ENCODE peak calls at places on chromosomes 13 and 19, in ten cellular contexts. X, O, V, E, K, A, Q, P, T and R are unnamed samples.

GRCh38 chr13:74554581-74555290 is 420.5 kb upstream of the KLF12 start:
- DNase-seq in O (no peak), T (no peak), E (no peak), V (no peak), Q (no peak), K (no peak), A (no peak), P (no peak), X (no peak), R (no peak)

GRCh38 chr13:28375250-28375930 is 119.5 kb downstream of the FLT1 start:
- DNase-seq in E (no peak), X (no peak), T (no peak), Q (no peak), O (no peak), P (no peak), A (no peak), K (no peak), V (no peak), R (no peak)

GRCh38 chr13:50230365-50230978 is 215.2 kb downstream of the KCNRG start:
- DNase-seq in E (no peak), V (no peak), K (peak), X (no peak), Q (no peak), T (no peak), O (no peak), A (peak), P (no peak), R (no peak)

GRCh38 chr19:33133438-33134031 is 1.6 kb downstream of the WDR88 start:
- DNase-seq in P (no peak), K (peak), Q (no peak), T (no peak), O (no peak), V (no peak), X (no peak), E (no peak), A (no peak), R (no peak)

GRCh38 chr19:15479391-15480345 is at the start of gene PGLYRP2:
- DNase-seq in P (no peak), A (no peak), Q (peak), K (no peak), T (no peak), O (no peak), X (no peak), V (no peak), E (no peak), R (no peak)

GRCh38 chr19:52535831-52536800 is 8.6 kb downstream of the ZNF808 start:
- DNase-seq in V (peak), K (peak), P (peak), O (peak), Q (peak), T (peak), A (peak), E (peak), X (no peak), R (peak)

GRCh38 chr19:18397242-18398202 is at the start of gene LRRC25:
- DNase-seq in Q (peak), P (no peak), V (peak), A (no peak), T (no peak), X (no peak), E (no peak), K (no peak), O (no peak), R (peak)

GRCh38 chr19:2711175-2711936 is 8.9 kb upstream of the GNG7 start:
- DNase-seq in V (no peak), X (no peak), P (no peak), A (peak), K (peak), T (no peak), Q (no peak), O (no peak), E (no peak), R (no peak)

GRCh38 chr19:46629546-46630025 is 4.7 kb upstream of the PTGIR start:
- DNase-seq in K (no peak), Q (no peak), T (no peak), A (no peak), E (no peak), P (no peak), O (no peak), X (no peak), V (no peak), R (no peak)

GRCh38 chr13:41652735-41653361 is 195.5 kb downstream of the RGCC start:
- DNase-seq in P (peak), T (no peak), O (no peak), V (no peak), X (no peak), Q (no peak), E (no peak), K (peak), A (peak), R (no peak)

GRCh38 chr13:56713656-56714055 is 427.1 kb upstream of the PRR20A start:
- DNase-seq in T (no peak), E (no peak), X (no peak), O (no peak), P (no peak), Q (no peak), V (no peak), A (no peak), K (no peak), R (no peak)

GRCh38 chr19:51687791-51688664 is 5.1 kb upstream of the SPACA6 start:
- DNase-seq in E (no peak), A (peak), V (peak), O (no peak), Q (peak), P (no peak), K (peak), T (no peak), X (no peak), R (peak)

GRCh38 chr13:112444001-112444311 is 67.8 kb downstream of the SPACA7 start:
- DNase-seq in E (peak), O (no peak), K (peak), V (peak), P (peak), A (peak), X (peak), T (peak), Q (peak), R (peak)

GRCh38 chr13:46164661-46165060 is 17.3 kb downstream of the LCP1 start:
- DNase-seq in X (no peak), P (no peak), Q (no peak), T (no peak), O (no peak), A (no peak), E (no peak), K (no peak), V (no peak), R (no peak)

GRCh38 chr13:106182404-106182803 is 353.1 kb downstream of the EFNB2 start:
- DNase-seq in A (peak), K (peak), T (no peak), Q (no peak), X (no peak), V (no peak), O (no peak), P (no peak), E (no peak), R (no peak)

GRCh38 chr13:99419591-99420243 is 81.6 kb upstream of the TM9SF2 start:
- DNase-seq in O (no peak), Q (no peak), V (no peak), E (no peak), T (no peak), K (no peak), X (no peak), A (no peak), P (no peak), R (no peak)

GRCh38 chr19:38464421-38465082 is 31.1 kb downstream of the RYR1 start:
- DNase-seq in Q (no peak), X (no peak), V (no peak), E (no peak), A (no peak), K (no peak), O (no peak), P (no peak), T (no peak), R (no peak)

GRCh38 chr13:105202384-105202783 is 1333.1 kb downstream of the EFNB2 start:
- DNase-seq in O (no peak), A (peak), T (no peak), K (peak), P (no peak), V (no peak), Q (no peak), E (no peak), X (no peak), R (no peak)

GRCh38 chr19:43316591-43317319 is 36.7 kb upstream of the CD177 start:
- DNase-seq in P (peak), O (no peak), Q (no peak), T (no peak), A (peak), V (no peak), X (peak), K (no peak), E (no peak), R (no peak)

GRCh38 chr19:30083125-30083681 is 141.2 kb downstream of the URI1 start:
- DNase-seq in V (no peak), E (no peak), P (no peak), Q (no peak), A (no peak), O (no peak), X (no peak), K (no peak), T (peak), R (no peak)

GRCh38 chr13:51331354-51331861 is 8.1 kb upstream of the SERPINE3 start:
- DNase-seq in K (no peak), A (no peak), O (peak), X (no peak), Q (no peak), V (no peak), E (no peak), T (no peak), P (no peak), R (no peak)

GRCh38 chr19:32404213-32404938 is 1.2 kb upstream of the DPY19L3 start:
- DNase-seq in E (no peak), A (no peak), O (no peak), K (no peak), Q (no peak), V (no peak), X (no peak), P (no peak), T (no peak), R (no peak)

GRCh38 chr13:24615114-24615513 is 65.1 kb upstream of the ATP12A start:
- DNase-seq in K (no peak), O (no peak), X (no peak), V (no peak), A (no peak), T (no peak), E (no peak), Q (no peak), P (no peak), R (no peak)

GRCh38 chr13:45051315-45051714 is 62.0 kb downstream of the GPALPP1 start:
- DNase-seq in E (no peak), O (no peak), T (no peak), K (no peak), X (no peak), V (no peak), A (no peak), P (no peak), Q (no peak), R (no peak)

GRCh38 chr13:110475117-110475516 is 86.4 kb downstream of the RAB20 start:
- DNase-seq in Q (no peak), V (no peak), X (no peak), T (no peak), P (no peak), K (no peak), O (no peak), E (no peak), A (no peak), R (no peak)

GRCh38 chr13:111325941-111326620 is 5.6 kb downstream of the TEX29 start:
- DNase-seq in E (no peak), V (peak), K (no peak), X (no peak), O (no peak), T (no peak), Q (no peak), A (no peak), P (no peak), R (peak)

GRCh38 chr13:98228661-98229349 is 51.7 kb upstream of the RNF113B start:
- DNase-seq in T (no peak), K (no peak), V (no peak), A (peak), X (no peak), P (no peak), O (no peak), E (no peak), Q (no peak), R (no peak)

GRCh38 chr19:30556230-30556711 is 184.1 kb downstream of the ZNF536 start:
- DNase-seq in A (no peak), T (no peak), O (no peak), V (peak), X (no peak), Q (no peak), E (no peak), P (no peak), K (no peak), R (no peak)

GRCh38 chr13:87259479-87260083 is 411.6 kb upstream of the SLITRK5 start:
- DNase-seq in X (no peak), T (no peak), E (no peak), K (no peak), Q (no peak), V (no peak), O (no peak), P (peak), A (no peak), R (no peak)

GRCh38 chr13:50238922-50239321 is 223.7 kb downstream of the KCNRG start:
- DNase-seq in K (no peak), E (no peak), P (no peak), O (no peak), V (no peak), T (no peak), X (no peak), Q (no peak), A (no peak), R (no peak)

GRCh38 chr19:48969276-48970138 is 4.4 kb downstream of the FTL start:
- DNase-seq in X (no peak), K (no peak), O (no peak), V (no peak), P (no peak), A (no peak), T (no peak), E (no peak), Q (no peak), R (no peak)

GRCh38 chr19:54325194-54325621 is 12.2 kb upstream of the LILRA5 start:
- DNase-seq in A (peak), E (no peak), O (no peak), T (no peak), K (peak), P (peak), V (no peak), Q (no peak), X (peak), R (no peak)

GRCh38 chr19:35780717-35781116 is 5.4 kb downstream of the ARHGAP33 start:
- DNase-seq in Q (no peak), P (no peak), V (no peak), X (no peak), E (no peak), A (no peak), T (no peak), O (no peak), K (no peak), R (no peak)

GRCh38 chr13:51437550-51438127 is 15.2 kb downstream of the INTS6 start:
- DNase-seq in E (no peak), O (no peak), T (no peak), P (no peak), V (no peak), K (no peak), Q (no peak), A (no peak), X (no peak), R (no peak)

GRCh38 chr13:32821149-32821688 is 195.0 kb upstream of the KL start:
- DNase-seq in E (no peak), T (no peak), A (no peak), K (no peak), V (no peak), P (no peak), X (no peak), O (no peak), Q (no peak), R (no peak)

GRCh38 chr19:53158119-53158656 is 665 bp downstream of the ZNF347 start:
- DNase-seq in A (peak), O (no peak), K (peak), Q (peak), E (peak), X (no peak), T (peak), P (peak), V (peak), R (peak)

GRCh38 chr13:27199691-27200090 is 28.1 kb upstream of the USP12 start:
- DNase-seq in Q (no peak), E (no peak), K (no peak), T (no peak), A (no peak), P (no peak), V (no peak), X (no peak), O (no peak), R (no peak)

GRCh38 chr13:27200413-27201066 is 28.9 kb upstream of the USP12 start:
- DNase-seq in V (no peak), X (no peak), P (no peak), O (no peak), T (no peak), E (no peak), A (no peak), Q (no peak), K (no peak), R (no peak)

GRCh38 chr13:27201661-27202060 is 30.1 kb upstream of the USP12 start:
- DNase-seq in E (no peak), P (no peak), X (no peak), A (peak), T (no peak), K (no peak), O (no peak), Q (no peak), V (no peak), R (no peak)

GRCh38 chr13:27203186-27203585 is 31.6 kb upstream of the USP12 start:
- DNase-seq in Q (no peak), A (no peak), T (no peak), K (no peak), X (no peak), V (no peak), P (no peak), E (no peak), O (no peak), R (no peak)

DNA sequence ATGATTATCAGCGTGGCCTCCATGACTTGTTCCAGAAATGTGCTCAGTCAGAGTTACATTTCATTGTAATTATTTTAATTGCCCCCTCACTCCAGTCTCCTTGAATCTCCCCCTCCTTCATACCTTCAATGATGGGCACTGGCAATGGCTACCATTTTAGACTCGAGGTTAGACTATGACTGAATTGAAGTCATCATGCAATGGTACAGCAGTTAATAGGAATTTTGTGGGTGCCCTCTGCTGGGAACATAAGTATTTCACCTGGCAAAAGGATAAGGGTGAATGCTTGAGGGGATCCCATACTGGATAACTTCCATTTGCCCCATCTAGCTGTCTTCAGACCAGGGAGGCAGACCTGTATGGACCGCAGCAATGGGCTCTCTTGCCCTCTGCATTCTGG is 32.2 kb upstream of the USP12 start:
- DNase-seq in O (no peak), P (no peak), T (no peak), A (peak), E (no peak), X (no peak), V (no peak), Q (no peak), K (no peak), R (no peak)
- TF ChIP-seq CTCF in O (no peak), P (no peak), T (no peak), A (peak), E (no peak), X (peak), V (peak), Q (peak), K (no peak), R (no peak)

GRCh38 chr13:23514076-23514475 is 56.1 kb upstream of the TNFRSF19 start:
- DNase-seq in X (no peak), E (no peak), O (no peak), A (no peak), P (no peak), Q (no peak), V (no peak), K (no peak), T (no peak), R (no peak)

GRCh38 chr13:23513460-23513859 is 56.8 kb upstream of the TNFRSF19 start:
- DNase-seq in P (no peak), T (no peak), O (no peak), V (no peak), Q (no peak), X (no peak), E (no peak), A (no peak), K (no peak), R (no peak)

GRCh38 chr13:23515116-23515515 is 55.1 kb upstream of the TNFRSF19 start:
- DNase-seq in K (no peak), Q (no peak), E (no peak), O (no peak), X (no peak), P (no peak), A (no peak), T (no peak), V (no peak), R (no peak)

GRCh38 chr13:23510979-23511735 is 59.1 kb upstream of the TNFRSF19 start:
- DNase-seq in P (no peak), V (no peak), A (peak), T (no peak), X (no peak), O (peak), E (no peak), Q (no peak), K (peak), R (no peak)

GRCh38 chr13:23512762-23513395 is 57.3 kb upstream of the TNFRSF19 start:
- DNase-seq in P (no peak), V (no peak), X (no peak), K (no peak), O (no peak), Q (no peak), E (no peak), A (no peak), T (no peak), R (no peak)
- TF ChIP-seq CTCF in P (peak), V (no peak), X (peak), K (no peak), O (no peak), Q (no peak), E (peak), A (peak), T (no peak), R (no peak)

GRCh38 chr19:41161903-41162302 is 31.1 kb upstream of the CYP2S1 start:
- DNase-seq in K (no peak), A (no peak), P (no peak), O (no peak), V (no peak), T (no peak), Q (no peak), E (no peak), X (no peak), R (no peak)
- TF ChIP-seq CTCF in K (peak), A (no peak), P (no peak), O (no peak), V (no peak), T (no peak), Q (no peak), E (no peak), X (no peak), R (no peak)

DNA sequence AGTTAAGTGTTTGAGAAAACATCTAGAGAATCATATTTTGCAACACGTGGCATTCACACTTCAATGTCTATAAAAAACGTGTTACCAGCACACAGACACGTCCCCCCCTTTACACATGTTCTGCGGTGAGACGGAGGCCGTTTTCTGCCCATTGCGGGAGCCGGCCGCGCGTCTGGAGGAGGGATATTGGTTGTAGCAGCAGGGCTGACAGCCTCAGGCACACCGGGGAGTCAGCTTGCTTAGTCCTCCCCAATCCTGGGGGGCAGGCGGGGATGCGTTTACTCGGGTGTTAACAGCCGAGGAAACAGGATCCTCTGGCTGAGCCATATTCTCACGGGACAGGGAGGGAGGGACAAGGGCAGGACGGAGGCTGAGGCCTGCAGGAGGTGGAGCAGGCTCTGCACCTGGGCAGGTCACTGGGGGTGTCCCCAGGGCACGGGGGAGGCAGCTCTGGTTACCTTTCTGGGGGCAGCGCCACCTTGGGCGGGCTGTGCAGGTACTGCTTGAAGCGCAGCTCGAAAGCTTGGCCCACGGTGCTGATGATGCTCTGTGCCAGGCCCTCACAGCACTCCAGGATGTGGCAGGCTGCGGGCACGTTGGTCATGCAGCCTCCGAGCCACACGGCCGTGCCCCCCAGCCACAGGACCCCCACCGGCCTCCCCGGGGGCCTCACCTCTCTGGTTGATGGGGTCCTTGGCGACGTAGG is 25.0 kb downstream of the SHC2 start:
- DNase-seq in P (no peak), T (no peak), O (no peak), X (no peak), A (no peak), V (no peak), E (no peak), Q (no peak), K (no peak), R (no peak)
- TF ChIP-seq CTCF in P (no peak), T (no peak), O (no peak), X (no peak), A (no peak), V (no peak), E (no peak), Q (no peak), K (no peak), R (no peak)

DNA sequence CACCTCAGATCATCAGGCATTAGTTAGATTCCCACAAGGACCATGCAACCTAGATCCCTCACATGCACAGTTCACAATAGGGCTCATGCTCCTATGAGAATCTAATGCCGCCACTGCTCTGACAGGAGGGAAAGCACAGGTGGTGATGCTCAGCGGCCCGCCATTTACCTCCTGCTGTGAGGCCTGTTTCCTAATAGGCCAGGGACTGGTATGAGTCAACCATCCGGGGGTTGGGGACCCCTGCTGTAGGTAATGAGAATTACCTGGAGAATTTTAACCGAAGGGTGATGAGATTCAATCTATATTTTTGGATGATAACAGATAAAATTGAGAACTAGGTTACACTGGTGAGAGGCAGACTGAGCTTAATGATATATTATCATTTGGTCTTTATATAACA is 101.4 kb downstream of the LACC1 start:
- DNase-seq in K (no peak), O (no peak), A (no peak), X (no peak), Q (no peak), V (no peak), T (no peak), E (no peak), P (no peak), R (no peak)
- TF ChIP-seq CTCF in K (no peak), O (peak), A (no peak), X (no peak), Q (no peak), V (no peak), T (no peak), E (no peak), P (peak), R (no peak)

GRCh38 chr13:44050450-44051063 is 170.9 kb downstream of the LACC1 start:
- DNase-seq in A (peak), X (no peak), P (no peak), K (peak), E (no peak), T (no peak), O (no peak), V (no peak), Q (no peak), R (no peak)
- TF ChIP-seq CTCF in A (peak), X (peak), P (peak), K (peak), E (peak), T (peak), O (peak), V (peak), Q (peak), R (peak)